ENCODE peak calls at places on chromosomes 1 and 21, in eight cellular contexts. E is IMR-90, S is GM20000, D is stomach, P is fibroblast of mammary gland, T is GM12864, B is lower lobe of right lung, F is breast epithelium. Y is an unnamed sample.

GRCh38 chr1:6438047-6438525 is 13.5 kb downstream of the ESPN start:
- DNase-seq in E (peak), S (peak), D (peak), P (peak), T (no peak), B (peak), F (peak), Y (peak)

GRCh38 chr1:226111865-226112395 is 49.4 kb downstream of the H3-3A start:
- DNase-seq in E (no peak), S (no peak), D (no peak), P (no peak), T (no peak), B (no peak), F (no peak), Y (no peak)

GRCh38 chr1:34754878-34755637 is at the start of gene GJB5:
- DNase-seq in E (no peak), S (no peak), D (no peak), P (no peak), T (no peak), B (no peak), F (peak), Y (no peak)

GRCh38 chr21:33212159-33212851 is 17.4 kb upstream of the IFNAR2 start:
- DNase-seq in E (peak), S (no peak), D (no peak), P (peak), T (no peak), B (no peak), F (no peak), Y (peak)

GRCh38 chr1:30974536-30974935 is 66.0 kb upstream of the SDC3 start:
- DNase-seq in E (no peak), S (no peak), D (no peak), P (no peak), T (no peak), B (no peak), F (no peak), Y (no peak)

GRCh38 chr1:229022595-229023350 is 248.1 kb upstream of the RAB4A start:
- DNase-seq in E (no peak), S (no peak), D (no peak), P (no peak), T (no peak), B (no peak), F (no peak), Y (no peak)

GRCh38 chr1:230246551-230246950 is 179.5 kb downstream of the GALNT2 start:
- DNase-seq in E (no peak), S (no peak), D (no peak), P (no peak), T (no peak), B (no peak), F (no peak), Y (no peak)

GRCh38 chr1:244022301-244022700 is 28.8 kb upstream of the ZBTB18 start:
- DNase-seq in E (peak), S (no peak), D (no peak), P (peak), T (no peak), B (no peak), F (peak), Y (peak)

GRCh38 chr1:158122823-158123390 is 57.8 kb upstream of the CD1D start:
- DNase-seq in E (no peak), S (no peak), D (no peak), P (no peak), T (no peak), B (no peak), F (no peak), Y (no peak)

GRCh38 chr1:90339822-90340221 is 344.9 kb downstream of the ZNF326 start:
- DNase-seq in E (no peak), S (no peak), D (no peak), P (no peak), T (no peak), B (no peak), F (no peak), Y (no peak)

GRCh38 chr1:9200441-9200840 is 34.1 kb upstream of the H6PD start:
- DNase-seq in E (peak), S (peak), D (no peak), P (peak), T (no peak), B (no peak), F (no peak), Y (peak)

GRCh38 chr1:65069186-65069585 is 78.8 kb upstream of the AK4 start:
- DNase-seq in E (no peak), S (no peak), D (no peak), P (no peak), T (no peak), B (peak), F (peak), Y (no peak)

GRCh38 chr1:116115476-116115875 is 4.3 kb downstream of the MAB21L3 start:
- DNase-seq in E (peak), S (no peak), D (no peak), P (peak), T (no peak), B (no peak), F (no peak), Y (peak)

GRCh38 chr1:245687636-245688535 is 533.1 kb downstream of the KIF26B start:
- DNase-seq in E (no peak), S (no peak), D (no peak), P (no peak), T (no peak), B (peak), F (no peak), Y (no peak)

GRCh38 chr1:89672489-89673183 is 39.7 kb downstream of the LRRC8C start:
- DNase-seq in E (peak), S (no peak), D (no peak), P (peak), T (no peak), B (no peak), F (no peak), Y (no peak)

GRCh38 chr1:66980745-66981367 is 56.1 kb downstream of the MIER1 start:
- DNase-seq in E (peak), S (no peak), D (no peak), P (peak), T (no peak), B (no peak), F (no peak), Y (no peak)

GRCh38 chr1:51421961-51422360 is 91.6 kb upstream of the TTC39A start:
- DNase-seq in E (peak), S (peak), D (no peak), P (peak), T (no peak), B (no peak), F (no peak), Y (peak)

GRCh38 chr21:36656138-36656537 is 42.8 kb upstream of the SIM2 start:
- DNase-seq in E (no peak), S (no peak), D (peak), P (no peak), T (no peak), B (peak), F (peak), Y (no peak)

GRCh38 chr1:212498243-212498642 is 65.5 kb downstream of the NENF start:
- DNase-seq in E (peak), S (no peak), D (no peak), P (peak), T (no peak), B (no peak), F (no peak), Y (peak)

GRCh38 chr1:59150537-59151386 is 146.1 kb upstream of the FGGY start:
- DNase-seq in E (peak), S (peak), D (peak), P (peak), T (peak), B (no peak), F (peak), Y (peak)

GRCh38 chr1:235923466-235924008 is 56.8 kb upstream of the LYST start:
- DNase-seq in E (peak), S (peak), D (no peak), P (peak), T (no peak), B (no peak), F (no peak), Y (peak)

GRCh38 chr1:198825254-198825653 is 186.4 kb downstream of the PTPRC start:
- DNase-seq in E (no peak), S (no peak), D (no peak), P (no peak), T (no peak), B (no peak), F (no peak), Y (no peak)

GRCh38 chr1:53393325-53393792 is 65.5 kb upstream of the LRP8 start:
- DNase-seq in E (peak), S (peak), D (peak), P (peak), T (no peak), B (peak), F (peak), Y (peak)
- TF ChIP-seq CTCF in E (peak), S (peak), D (peak), P (peak), T (peak), B (peak), F (peak), Y (peak)

GRCh38 chr1:16046865-16047264 is 3.3 kb downstream of the CLCNKB start:
- DNase-seq in E (no peak), S (no peak), D (no peak), P (no peak), T (no peak), B (no peak), F (no peak), Y (peak)
- TF ChIP-seq CTCF in E (peak), S (no peak), D (no peak), P (no peak), T (no peak), B (no peak), F (no peak), Y (peak)

DNA sequence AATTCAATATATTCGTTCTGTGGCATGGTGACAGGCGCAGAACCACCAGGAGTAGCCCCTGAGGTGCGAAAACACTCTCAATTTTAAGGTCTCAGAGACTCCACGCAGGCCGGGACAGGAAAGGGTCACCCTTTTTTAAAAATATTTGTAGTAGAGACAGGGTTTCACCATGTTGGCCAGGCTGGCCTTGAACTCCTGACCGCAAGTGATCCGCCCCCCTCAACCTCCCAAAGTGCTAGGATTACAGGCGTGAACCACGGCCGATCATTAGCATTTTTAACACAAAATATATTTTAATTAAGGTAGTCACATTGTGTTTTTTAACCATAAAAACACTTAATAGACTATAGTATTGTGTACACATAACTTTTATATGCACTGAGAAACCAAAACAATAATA is 31.1 kb downstream of the ATP2B4 start:
- DNase-seq in E (no peak), S (no peak), D (no peak), P (no peak), T (no peak), B (no peak), F (no peak), Y (no peak)
- TF ChIP-seq CTCF in E (no peak), S (no peak), D (no peak), P (no peak), T (no peak), B (no peak), F (no peak), Y (no peak)

GRCh38 chr21:46286668-46286982 is 483 bp downstream of the YBEY start:
- DNase-seq in E (no peak), S (no peak), D (no peak), P (peak), T (no peak), B (no peak), F (no peak), Y (no peak)
- TF ChIP-seq CTCF in E (no peak), S (no peak), D (no peak), P (no peak), T (no peak), B (no peak), F (no peak), Y (no peak)

GRCh38 chr1:33641099-33641830 is 168.8 kb downstream of the ZSCAN20 start:
- DNase-seq in E (peak), S (peak), D (no peak), P (peak), T (no peak), B (no peak), F (no peak), Y (peak)
- TF ChIP-seq CTCF in E (peak), S (no peak), D (peak), P (peak), T (peak), B (peak), F (no peak), Y (peak)

DNA sequence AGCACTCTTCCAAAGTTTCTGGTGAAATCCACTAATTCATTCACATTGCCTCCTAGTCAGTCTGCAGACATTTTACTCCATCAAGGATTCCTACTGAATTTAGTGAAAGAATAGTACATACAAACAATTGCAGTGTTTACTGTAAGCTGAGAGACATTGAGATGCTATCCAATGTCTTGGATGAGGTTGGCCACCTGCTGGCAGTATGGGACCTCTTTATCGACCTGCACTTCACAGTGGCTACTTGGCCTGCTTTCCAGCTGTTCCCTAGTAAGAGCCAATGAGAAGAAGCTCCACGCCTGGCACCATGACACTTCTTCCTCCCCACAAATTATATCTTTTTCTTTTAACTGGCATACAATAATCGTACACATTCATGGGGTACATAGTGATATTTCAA is 51.5 kb upstream of the LRIF1 start:
- DNase-seq in E (no peak), S (no peak), D (no peak), P (no peak), T (no peak), B (no peak), F (no peak), Y (no peak)
- TF ChIP-seq CTCF in E (no peak), S (no peak), D (no peak), P (no peak), T (peak), B (no peak), F (no peak), Y (no peak)

GRCh38 chr1:188719735-188720134 is 1757.9 kb downstream of the BRINP3 start:
- DNase-seq in E (no peak), S (no peak), D (no peak), P (no peak), T (no peak), B (no peak), F (no peak), Y (no peak)

GRCh38 chr1:188715566-188715965 is 1762.1 kb downstream of the BRINP3 start:
- DNase-seq in E (no peak), S (no peak), D (no peak), P (no peak), T (no peak), B (no peak), F (no peak), Y (no peak)
- TF ChIP-seq CTCF in E (no peak), S (no peak), D (no peak), P (no peak), T (no peak), B (no peak), F (no peak), Y (no peak)

DNA sequence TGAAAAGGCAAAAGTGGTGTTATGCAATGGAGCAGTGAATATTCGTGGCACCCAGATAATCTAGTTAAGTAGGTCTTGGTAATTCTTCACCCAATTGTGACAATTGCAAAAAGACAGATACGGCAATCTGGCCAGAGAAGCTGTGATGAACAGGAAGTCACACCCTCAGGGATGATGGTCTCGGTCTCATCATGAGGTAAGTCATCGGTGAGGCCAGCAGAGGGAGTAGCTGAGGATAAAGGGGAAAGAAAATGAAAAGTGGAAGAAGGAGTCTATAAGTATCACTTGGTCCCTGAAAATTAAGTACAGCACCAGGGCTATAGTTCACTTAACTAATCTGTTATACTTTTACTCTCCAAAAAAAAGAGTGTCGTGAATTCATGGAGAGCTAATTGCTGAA is 258.8 kb upstream of the NCAM2 start:
- DNase-seq in E (no peak), S (no peak), D (no peak), P (no peak), T (no peak), B (no peak), F (no peak), Y (no peak)
- TF ChIP-seq CTCF in E (no peak), S (no peak), D (no peak), P (peak), T (no peak), B (no peak), F (no peak), Y (no peak)

GRCh38 chr1:170967042-170967910 is 31.9 kb downstream of the MROH9 start:
- DNase-seq in E (peak), S (peak), D (no peak), P (peak), T (no peak), B (no peak), F (no peak), Y (peak)
- TF ChIP-seq CTCF in E (peak), S (no peak), D (peak), P (peak), T (peak), B (peak), F (peak), Y (peak)

Y was measured in HFFc6.